ENCODE peak calls at places on chromosomes 4 and X, in five cellular contexts. One of them, this sample, is unnamed.

GRCh38 chr4:153655928-153656327 is 28.2 kb upstream of the TLR2 start:
- DNase-seq in right atrium auricular region: no peak
- DNase-seq in MM.1S: no peak
- DNase-seq in AG04449: no peak
- DNase-seq in anterior cingulate cortex: peak
- DNase-seq in this sample: no peak

GRCh38 chr4:54746228-54746627 is 88.5 kb downstream of the KIT start:
- DNase-seq in right atrium auricular region: no peak
- DNase-seq in anterior cingulate cortex: no peak
- DNase-seq in MM.1S: peak
- DNase-seq in AG04449: peak
- DNase-seq in this sample: no peak

GRCh38 chr4:82181789-82182188 is 192.0 kb downstream of the HNRNPD start:
- DNase-seq in right atrium auricular region: no peak
- DNase-seq in anterior cingulate cortex: no peak
- DNase-seq in AG04449: no peak
- DNase-seq in MM.1S: no peak
- DNase-seq in this sample: no peak

GRCh38 chrX:20739038-20739745 is 472.5 kb upstream of the RPS6KA3 start:
- DNase-seq in right atrium auricular region: no peak
- DNase-seq in AG04449: no peak
- DNase-seq in MM.1S: peak
- DNase-seq in anterior cingulate cortex: no peak
- DNase-seq in this sample: no peak

GRCh38 chrX:48976086-48976485 is 4.4 kb upstream of the KCND1 start:
- DNase-seq in AG04449: no peak
- DNase-seq in right atrium auricular region: no peak
- DNase-seq in anterior cingulate cortex: no peak
- DNase-seq in MM.1S: no peak
- DNase-seq in this sample: no peak

GRCh38 chrX:153727108-153727931 is 2.7 kb downstream of the ABCD1 start:
- DNase-seq in AG04449: no peak
- DNase-seq in anterior cingulate cortex: peak
- DNase-seq in right atrium auricular region: no peak
- DNase-seq in MM.1S: no peak
- DNase-seq in this sample: no peak

GRCh38 chr4:148112231-148112982 is 329.8 kb downstream of the NR3C2 start:
- DNase-seq in right atrium auricular region: no peak
- DNase-seq in MM.1S: no peak
- DNase-seq in anterior cingulate cortex: no peak
- DNase-seq in AG04449: peak
- DNase-seq in this sample: no peak

GRCh38 chr4:106266201-106266600 is 49.8 kb downstream of the TBCK start:
- DNase-seq in anterior cingulate cortex: no peak
- DNase-seq in MM.1S: peak
- DNase-seq in right atrium auricular region: no peak
- DNase-seq in AG04449: peak
- DNase-seq in this sample: peak

GRCh38 chr4:176438401-176438800 is 118.6 kb downstream of the SPCS3 start:
- DNase-seq in MM.1S: no peak
- DNase-seq in right atrium auricular region: no peak
- DNase-seq in AG04449: no peak
- DNase-seq in anterior cingulate cortex: no peak
- DNase-seq in this sample: no peak

GRCh38 chr4:912548-913279 is 19.4 kb downstream of the GAK start:
- DNase-seq in right atrium auricular region: no peak
- DNase-seq in anterior cingulate cortex: peak
- DNase-seq in AG04449: no peak
- DNase-seq in MM.1S: no peak
- DNase-seq in this sample: no peak

GRCh38 chr4:150212927-150213326 is 134.7 kb downstream of the DCLK2 start:
- DNase-seq in MM.1S: peak
- DNase-seq in anterior cingulate cortex: no peak
- DNase-seq in right atrium auricular region: no peak
- DNase-seq in AG04449: no peak
- DNase-seq in this sample: no peak

GRCh38 chr4:56531149-56531770 is 25.7 kb downstream of the ARL9 start:
- DNase-seq in anterior cingulate cortex: no peak
- DNase-seq in right atrium auricular region: no peak
- DNase-seq in MM.1S: no peak
- DNase-seq in AG04449: no peak
- DNase-seq in this sample: no peak

GRCh38 chrX:7987160-7987992 is 60.2 kb upstream of the PNPLA4 start:
- DNase-seq in anterior cingulate cortex: no peak
- DNase-seq in right atrium auricular region: no peak
- DNase-seq in AG04449: no peak
- DNase-seq in MM.1S: no peak
- DNase-seq in this sample: no peak

GRCh38 chr4:7753271-7753670 is 186.4 kb downstream of the AFAP1 start:
- DNase-seq in AG04449: no peak
- DNase-seq in MM.1S: peak
- DNase-seq in right atrium auricular region: no peak
- DNase-seq in anterior cingulate cortex: no peak
- DNase-seq in this sample: no peak

GRCh38 chr4:24988776-24989175 is 42.0 kb downstream of the LGI2 start:
- DNase-seq in AG04449: no peak
- DNase-seq in anterior cingulate cortex: no peak
- DNase-seq in MM.1S: peak
- DNase-seq in right atrium auricular region: no peak
- DNase-seq in this sample: peak

GRCh38 chrX:46710425-46710824 is 48.5 kb downstream of the SLC9A7 start:
- DNase-seq in MM.1S: no peak
- DNase-seq in anterior cingulate cortex: no peak
- DNase-seq in right atrium auricular region: no peak
- DNase-seq in AG04449: no peak
- DNase-seq in this sample: no peak

GRCh38 chr4:156321203-156321602 is 367.5 kb upstream of the CTSO start:
- DNase-seq in MM.1S: no peak
- DNase-seq in AG04449: peak
- DNase-seq in anterior cingulate cortex: no peak
- DNase-seq in right atrium auricular region: no peak
- DNase-seq in this sample: no peak

GRCh38 chr4:150886597-150886996 is 128.5 kb downstream of the LRBA start:
- DNase-seq in AG04449: no peak
- DNase-seq in anterior cingulate cortex: no peak
- DNase-seq in right atrium auricular region: no peak
- DNase-seq in MM.1S: no peak
- DNase-seq in this sample: no peak

GRCh38 chr4:180485407-180485806 is 1757.8 kb upstream of the TENM3 start:
- DNase-seq in AG04449: no peak
- DNase-seq in right atrium auricular region: no peak
- DNase-seq in anterior cingulate cortex: no peak
- DNase-seq in MM.1S: no peak
- DNase-seq in this sample: no peak

GRCh38 chr4:3386486-3386885 is 55.3 kb upstream of the HGFAC start:
- DNase-seq in anterior cingulate cortex: no peak
- DNase-seq in MM.1S: no peak
- DNase-seq in right atrium auricular region: no peak
- DNase-seq in AG04449: no peak
- DNase-seq in this sample: no peak

GRCh38 chr4:75142850-75143249 is 209.9 kb downstream of the PARM1 start:
- DNase-seq in AG04449: no peak
- DNase-seq in MM.1S: no peak
- DNase-seq in anterior cingulate cortex: no peak
- DNase-seq in right atrium auricular region: no peak
- DNase-seq in this sample: no peak

GRCh38 chr4:174215936-174216699 is 67.3 kb downstream of the FBXO8 start:
- DNase-seq in MM.1S: no peak
- DNase-seq in anterior cingulate cortex: no peak
- DNase-seq in AG04449: no peak
- DNase-seq in right atrium auricular region: no peak
- DNase-seq in this sample: no peak

GRCh38 chr4:184097240-184097619 is 120.4 kb downstream of the ENPP6 start:
- DNase-seq in MM.1S: no peak
- DNase-seq in right atrium auricular region: peak
- DNase-seq in anterior cingulate cortex: peak
- DNase-seq in AG04449: no peak
- DNase-seq in this sample: no peak

GRCh38 chr4:24260922-24261581 is 323.3 kb downstream of the DHX15 start:
- DNase-seq in AG04449: no peak
- DNase-seq in right atrium auricular region: no peak
- DNase-seq in MM.1S: no peak
- DNase-seq in anterior cingulate cortex: no peak
- DNase-seq in this sample: no peak

GRCh38 chr4:80153800-80154546 is 43.3 kb upstream of the PRDM8 start:
- DNase-seq in MM.1S: no peak
- DNase-seq in anterior cingulate cortex: no peak
- DNase-seq in AG04449: no peak
- DNase-seq in right atrium auricular region: no peak
- DNase-seq in this sample: no peak